ENCODE peak calls at places on chromosomes 1 and 21, in six cellular contexts. One of them, this sample, is unnamed.

GRCh38 chr1:192809286-192810252 is 730 bp downstream of the RGS2 start:
- DNase-seq in adipocyte: peak
- DNase-seq in RCC 7860: peak
- DNase-seq in bronchial epithelial cell: peak
- DNase-seq in mucosa of gallbladder: peak
- DNase-seq in fibroblast of villous mesenchyme: peak
- DNase-seq in this sample: no peak

GRCh38 chr1:94335950-94336349 is 82.2 kb upstream of the ABCD3 start:
- DNase-seq in RCC 7860: peak
- DNase-seq in bronchial epithelial cell: peak
- DNase-seq in mucosa of gallbladder: peak
- DNase-seq in adipocyte: peak
- DNase-seq in fibroblast of villous mesenchyme: peak
- DNase-seq in this sample: no peak

GRCh38 chr1:157691285-157691920 is 9.2 kb downstream of the FCRL3 start:
- DNase-seq in RCC 7860: peak
- DNase-seq in fibroblast of villous mesenchyme: peak
- DNase-seq in mucosa of gallbladder: no peak
- DNase-seq in adipocyte: peak
- DNase-seq in bronchial epithelial cell: peak
- DNase-seq in this sample: peak

GRCh38 chr1:36081926-36082485 is 1.9 kb upstream of the TEKT2 start:
- DNase-seq in bronchial epithelial cell: no peak
- DNase-seq in fibroblast of villous mesenchyme: no peak
- DNase-seq in RCC 7860: no peak
- DNase-seq in mucosa of gallbladder: no peak
- DNase-seq in adipocyte: no peak
- DNase-seq in this sample: no peak

GRCh38 chr1:203368624-203369451 is 17.9 kb upstream of the FMOD start:
- DNase-seq in RCC 7860: no peak
- DNase-seq in fibroblast of villous mesenchyme: peak
- DNase-seq in bronchial epithelial cell: peak
- DNase-seq in adipocyte: peak
- DNase-seq in mucosa of gallbladder: peak
- DNase-seq in this sample: no peak

GRCh38 chr1:76868154-76868882 is 1.0 kb downstream of the ST6GALNAC5 start:
- DNase-seq in fibroblast of villous mesenchyme: peak
- DNase-seq in RCC 7860: no peak
- DNase-seq in mucosa of gallbladder: no peak
- DNase-seq in adipocyte: peak
- DNase-seq in bronchial epithelial cell: no peak
- DNase-seq in this sample: no peak

GRCh38 chr21:36783612-36784383 is 84.9 kb downstream of the SIM2 start:
- DNase-seq in adipocyte: peak
- DNase-seq in fibroblast of villous mesenchyme: peak
- DNase-seq in bronchial epithelial cell: peak
- DNase-seq in RCC 7860: peak
- DNase-seq in mucosa of gallbladder: no peak
- DNase-seq in this sample: peak

GRCh38 chr1:1299686-1300351 is 7.9 kb downstream of the ACAP3 start:
- DNase-seq in adipocyte: no peak
- DNase-seq in bronchial epithelial cell: no peak
- DNase-seq in mucosa of gallbladder: no peak
- DNase-seq in fibroblast of villous mesenchyme: no peak
- DNase-seq in RCC 7860: no peak
- DNase-seq in this sample: no peak

GRCh38 chr1:29689372-29690030 is 453.2 kb downstream of the PTPRU start:
- DNase-seq in fibroblast of villous mesenchyme: no peak
- DNase-seq in bronchial epithelial cell: no peak
- DNase-seq in adipocyte: no peak
- DNase-seq in mucosa of gallbladder: no peak
- DNase-seq in RCC 7860: no peak
- DNase-seq in this sample: no peak

GRCh38 chr21:37551406-37552355 is 185.1 kb downstream of the DYRK1A start:
- DNase-seq in adipocyte: peak
- DNase-seq in RCC 7860: peak
- DNase-seq in mucosa of gallbladder: peak
- DNase-seq in fibroblast of villous mesenchyme: peak
- DNase-seq in bronchial epithelial cell: no peak
- DNase-seq in this sample: no peak

GRCh38 chr1:155864393-155864792 is 5.0 kb downstream of the SYT11 start:
- DNase-seq in RCC 7860: no peak
- DNase-seq in mucosa of gallbladder: no peak
- DNase-seq in bronchial epithelial cell: peak
- DNase-seq in fibroblast of villous mesenchyme: no peak
- DNase-seq in adipocyte: no peak
- DNase-seq in this sample: no peak

GRCh38 chr1:224809613-224810012 is 119.9 kb upstream of the DNAH14 start:
- DNase-seq in adipocyte: no peak
- DNase-seq in mucosa of gallbladder: no peak
- DNase-seq in fibroblast of villous mesenchyme: no peak
- DNase-seq in bronchial epithelial cell: no peak
- DNase-seq in RCC 7860: no peak
- DNase-seq in this sample: no peak

GRCh38 chr1:204127597-204128242 is 24.1 kb downstream of the ETNK2 start:
- DNase-seq in bronchial epithelial cell: peak
- DNase-seq in RCC 7860: peak
- DNase-seq in fibroblast of villous mesenchyme: peak
- DNase-seq in mucosa of gallbladder: peak
- DNase-seq in adipocyte: peak
- DNase-seq in this sample: no peak

GRCh38 chr1:233721003-233721595 is 107.2 kb downstream of the KCNK1 start:
- DNase-seq in fibroblast of villous mesenchyme: peak
- DNase-seq in RCC 7860: no peak
- DNase-seq in adipocyte: no peak
- DNase-seq in bronchial epithelial cell: peak
- DNase-seq in mucosa of gallbladder: no peak
- DNase-seq in this sample: peak

GRCh38 chr1:24621121-24621520 is 22.0 kb upstream of the SRRM1 start:
- DNase-seq in bronchial epithelial cell: no peak
- DNase-seq in adipocyte: peak
- DNase-seq in mucosa of gallbladder: no peak
- DNase-seq in fibroblast of villous mesenchyme: no peak
- DNase-seq in RCC 7860: no peak
- DNase-seq in this sample: no peak

GRCh38 chr1:222769968-222770620 is 33.1 kb downstream of the FAM177B start:
- DNase-seq in fibroblast of villous mesenchyme: no peak
- DNase-seq in mucosa of gallbladder: no peak
- DNase-seq in adipocyte: no peak
- DNase-seq in RCC 7860: no peak
- DNase-seq in bronchial epithelial cell: no peak
- DNase-seq in this sample: no peak

GRCh38 chr1:33814166-33814565 is 49.7 kb upstream of the HMGB4 start:
- DNase-seq in bronchial epithelial cell: peak
- DNase-seq in RCC 7860: peak
- DNase-seq in fibroblast of villous mesenchyme: no peak
- DNase-seq in adipocyte: no peak
- DNase-seq in mucosa of gallbladder: no peak
- DNase-seq in this sample: no peak

GRCh38 chr21:27590271-27590670 is 623.4 kb upstream of the ADAMTS5 start:
- DNase-seq in fibroblast of villous mesenchyme: peak
- DNase-seq in RCC 7860: peak
- DNase-seq in bronchial epithelial cell: no peak
- DNase-seq in mucosa of gallbladder: no peak
- DNase-seq in adipocyte: no peak
- DNase-seq in this sample: no peak

GRCh38 chr1:23421752-23422312 is 2.7 kb downstream of the TCEA3 start:
- DNase-seq in adipocyte: peak
- DNase-seq in fibroblast of villous mesenchyme: peak
- DNase-seq in bronchial epithelial cell: no peak
- DNase-seq in mucosa of gallbladder: no peak
- DNase-seq in RCC 7860: no peak
- DNase-seq in this sample: no peak

GRCh38 chr1:2018217-2019161 is 656 bp upstream of the GABRD start:
- DNase-seq in mucosa of gallbladder: no peak
- DNase-seq in bronchial epithelial cell: no peak
- DNase-seq in fibroblast of villous mesenchyme: no peak
- DNase-seq in RCC 7860: no peak
- DNase-seq in adipocyte: no peak
- DNase-seq in this sample: no peak

GRCh38 chr21:45982758-45983731 is 1.5 kb downstream of the COL6A1 start:
- DNase-seq in adipocyte: peak
- DNase-seq in fibroblast of villous mesenchyme: no peak
- DNase-seq in RCC 7860: no peak
- DNase-seq in bronchial epithelial cell: no peak
- DNase-seq in mucosa of gallbladder: no peak
- DNase-seq in this sample: no peak

GRCh38 chr21:25577765-25578069 is 29.6 kb downstream of the MRPL39 start:
- DNase-seq in adipocyte: no peak
- DNase-seq in bronchial epithelial cell: no peak
- DNase-seq in mucosa of gallbladder: no peak
- DNase-seq in fibroblast of villous mesenchyme: no peak
- DNase-seq in RCC 7860: no peak
- DNase-seq in this sample: no peak

GRCh38 chr1:236354330-236355147 is 39.5 kb upstream of the EDARADD start:
- DNase-seq in RCC 7860: no peak
- DNase-seq in mucosa of gallbladder: no peak
- DNase-seq in bronchial epithelial cell: peak
- DNase-seq in adipocyte: peak
- DNase-seq in fibroblast of villous mesenchyme: peak
- DNase-seq in this sample: no peak

GRCh38 chr1:151612506-151613274 is 840 bp downstream of the SNX27 start:
- DNase-seq in fibroblast of villous mesenchyme: peak
- DNase-seq in RCC 7860: no peak
- DNase-seq in adipocyte: peak
- DNase-seq in bronchial epithelial cell: no peak
- DNase-seq in mucosa of gallbladder: no peak
- DNase-seq in this sample: no peak

GRCh38 chr21:44533121-44533890 is 6.7 kb downstream of the KRTAP10-1 start:
- DNase-seq in bronchial epithelial cell: no peak
- DNase-seq in adipocyte: no peak
- DNase-seq in fibroblast of villous mesenchyme: no peak
- DNase-seq in RCC 7860: no peak
- DNase-seq in mucosa of gallbladder: no peak
- DNase-seq in this sample: no peak

GRCh38 chr1:163085041-163085903 is 16.1 kb downstream of the RGS4 start:
- DNase-seq in bronchial epithelial cell: peak
- DNase-seq in adipocyte: peak
- DNase-seq in fibroblast of villous mesenchyme: peak
- DNase-seq in RCC 7860: no peak
- DNase-seq in mucosa of gallbladder: no peak
- DNase-seq in this sample: no peak

GRCh38 chr1:241375906-241376305 is 18.9 kb upstream of the RGS7 start:
- DNase-seq in fibroblast of villous mesenchyme: no peak
- DNase-seq in mucosa of gallbladder: no peak
- DNase-seq in bronchial epithelial cell: no peak
- DNase-seq in RCC 7860: no peak
- DNase-seq in adipocyte: no peak
- DNase-seq in this sample: no peak